ENCODE peak calls at places on chromosomes 1 and 21, in five cellular contexts. L, Y, Z, A and P are unnamed samples.

GRCh38 chr1:177872563-177872900 is 97.3 kb downstream of the SEC16B start:
- DNase-seq in L (no peak), Y (no peak), Z (no peak), A (no peak), P (no peak)

GRCh38 chr1:81811757-81812371 is 11.1 kb downstream of the ADGRL2 start:
- DNase-seq in L (peak), Y (no peak), Z (no peak), A (no peak), P (no peak)

GRCh38 chr1:161940866-161941591 is 82.6 kb downstream of the OLFML2B start:
- DNase-seq in L (no peak), Y (no peak), Z (no peak), A (no peak), P (no peak)

GRCh38 chr1:152170287-152170933 is 11.4 kb upstream of the RPTN start:
- DNase-seq in L (no peak), Y (no peak), Z (no peak), A (no peak), P (no peak)

GRCh38 chr1:162756523-162756922 is 34.0 kb upstream of the HSD17B7 start:
- DNase-seq in L (peak), Y (no peak), Z (no peak), A (no peak), P (no peak)

GRCh38 chr1:40986929-40987328 is 7.4 kb downstream of the CTPS1 start:
- DNase-seq in L (no peak), Y (no peak), Z (no peak), A (no peak), P (no peak)

GRCh38 chr1:208154040-208154439 is 90.1 kb downstream of the PLXNA2 start:
- DNase-seq in L (no peak), Y (no peak), Z (no peak), A (peak), P (no peak)

GRCh38 chr1:18681423-18681835 is 50.8 kb downstream of the PAX7 start:
- DNase-seq in L (peak), Y (no peak), Z (no peak), A (no peak), P (peak)

GRCh38 chr1:86758570-86758969 is 54.2 kb downstream of the SH3GLB1 start:
- DNase-seq in L (no peak), Y (no peak), Z (no peak), A (peak), P (no peak)

GRCh38 chr1:1918901-1919303 is at the start of gene TMEM52:
- DNase-seq in L (no peak), Y (no peak), Z (no peak), A (no peak), P (no peak)
- TF ChIP-seq CTCF in L (no peak), Y (no peak), Z (no peak), A (no peak), P (no peak)

DNA sequence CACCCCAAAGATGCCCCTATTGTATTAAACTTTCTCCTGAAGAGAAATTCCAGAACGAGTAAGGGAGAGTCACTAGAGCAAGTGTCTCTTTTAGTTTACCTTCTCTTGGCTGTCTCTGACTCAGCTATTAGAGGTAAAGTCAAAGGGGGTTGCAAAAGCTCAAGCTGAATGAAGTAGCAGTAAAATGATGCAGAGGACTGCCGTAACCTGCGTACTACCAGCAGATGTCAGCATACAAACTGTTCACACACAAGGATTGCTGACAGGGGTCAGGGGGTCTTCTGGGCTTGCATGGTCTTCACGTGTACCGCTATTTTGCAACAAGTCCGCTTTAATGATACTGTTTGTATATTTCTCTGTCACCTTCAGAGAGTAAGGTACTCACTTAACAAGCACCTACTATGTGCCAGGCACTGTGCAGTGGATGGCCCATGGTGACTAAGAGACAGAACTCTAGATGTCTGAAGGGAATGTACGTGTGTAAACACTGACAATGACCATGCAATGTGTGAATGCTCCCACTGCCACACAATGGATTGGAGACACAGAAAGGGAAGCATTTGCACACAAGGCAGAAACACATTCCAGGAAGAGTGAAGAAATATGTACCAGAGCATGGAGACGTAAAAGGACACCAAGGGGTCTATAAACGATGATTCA is 34.9 kb downstream of the CHML start:
- DNase-seq in L (no peak), Y (no peak), Z (no peak), A (no peak), P (no peak)
- TF ChIP-seq CTCF in L (no peak), Y (no peak), Z (no peak), A (no peak), P (peak)

DNA sequence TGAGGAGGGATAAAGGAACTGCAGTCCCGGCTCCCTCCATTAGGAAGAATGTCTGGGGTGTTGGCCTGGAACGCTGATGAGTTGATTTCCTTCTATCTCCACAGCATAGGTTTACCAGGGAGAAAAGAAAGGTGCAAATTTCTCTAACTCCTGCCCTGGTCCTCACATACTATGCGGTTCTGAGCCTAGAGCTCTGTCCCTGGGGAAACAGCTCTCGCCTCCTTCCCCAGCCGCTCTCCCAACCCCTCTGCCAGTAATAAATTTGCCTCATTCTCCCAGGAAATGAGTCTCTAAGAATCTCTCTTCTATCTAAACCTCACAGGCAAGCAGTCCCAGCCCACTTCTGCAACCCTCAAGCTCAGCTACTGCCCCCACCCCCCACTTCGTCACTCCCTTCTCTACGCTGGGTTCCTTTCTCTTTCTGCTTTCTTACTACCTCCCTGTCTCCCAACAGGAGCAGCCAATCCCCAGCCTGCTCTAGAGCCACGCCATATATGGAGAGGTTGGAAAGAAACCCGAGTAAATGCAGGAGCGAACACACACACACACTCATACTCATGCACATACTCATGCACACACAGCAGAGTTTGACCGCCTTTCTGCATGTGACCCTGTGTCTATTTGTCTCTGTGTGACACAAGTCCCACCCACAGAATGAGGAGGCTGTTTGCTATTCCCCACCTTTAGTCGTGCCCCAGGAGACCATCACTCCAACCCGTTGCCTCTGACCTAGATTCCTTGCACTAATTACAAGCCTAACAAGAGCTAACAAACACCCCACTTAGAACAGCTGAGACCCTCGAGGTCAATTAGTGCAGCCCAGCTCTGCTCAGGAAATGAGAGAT is 13.4 kb downstream of the PLEKHO1 start:
- DNase-seq in L (peak), Y (peak), Z (peak), A (peak), P (peak)
- TF ChIP-seq CTCF in L (peak), Y (no peak), Z (no peak), A (no peak), P (peak)

DNA sequence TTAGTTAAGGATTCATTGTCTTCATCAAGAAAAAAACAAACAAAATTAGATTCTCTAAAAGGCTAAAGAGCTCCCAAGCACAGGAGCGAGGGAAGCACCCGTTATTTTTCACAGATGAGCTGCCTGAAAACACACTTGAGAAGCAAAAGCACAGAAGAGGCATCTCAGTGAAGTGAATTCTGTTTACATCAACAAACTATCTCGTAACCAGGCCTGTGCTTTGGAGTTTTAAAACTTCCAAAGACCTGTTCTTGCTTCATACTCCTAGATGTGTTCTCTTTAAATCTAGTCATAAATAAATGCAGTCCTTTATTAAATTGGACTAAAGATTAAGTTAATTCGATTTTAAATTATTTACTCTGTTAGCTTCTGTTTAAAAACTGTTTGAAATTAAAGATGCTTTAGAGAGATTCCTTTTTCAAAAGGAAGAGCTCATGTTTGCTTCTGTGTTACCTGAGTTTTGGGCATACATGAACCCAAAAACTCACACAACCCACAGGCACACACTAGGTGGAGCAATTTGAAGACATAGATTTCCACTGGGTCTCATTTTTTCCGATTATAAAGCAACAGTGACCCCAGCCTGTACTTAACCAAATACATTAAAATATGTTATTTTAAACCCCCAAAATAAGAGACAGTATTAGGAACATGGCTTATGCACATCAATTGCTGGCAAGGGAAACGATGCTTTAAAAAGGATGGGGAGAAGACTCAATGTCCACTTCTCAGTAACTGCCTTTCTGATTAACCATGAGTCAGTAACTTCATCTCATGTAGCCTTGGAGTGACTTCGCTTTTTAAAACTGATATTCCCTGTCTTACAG is 648.2 kb downstream of the SMYD3 start:
- DNase-seq in L (peak), Y (no peak), Z (no peak), A (no peak), P (no peak)
- TF ChIP-seq CTCF in L (peak), Y (no peak), Z (no peak), A (no peak), P (peak)

GRCh38 chr21:42862774-42863503 is 16.4 kb downstream of the WDR4 start:
- DNase-seq in L (no peak), Y (no peak), Z (no peak), A (peak), P (no peak)
- TF ChIP-seq CTCF in L (no peak), Y (no peak), Z (no peak), A (no peak), P (no peak)

GRCh38 chr1:245823408-245824147 is 668.8 kb downstream of the KIF26B start:
- DNase-seq in L (no peak), Y (no peak), Z (no peak), A (no peak), P (no peak)

GRCh38 chr1:245822997-245823396 is 668.2 kb downstream of the KIF26B start:
- DNase-seq in L (peak), Y (no peak), Z (no peak), A (no peak), P (no peak)

GRCh38 chr1:245829194-245829593 is 674.4 kb downstream of the KIF26B start:
- DNase-seq in L (no peak), Y (no peak), Z (no peak), A (no peak), P (no peak)

GRCh38 chr1:245827306-245827705 is 672.5 kb downstream of the KIF26B start:
- DNase-seq in L (no peak), Y (no peak), Z (no peak), A (no peak), P (no peak)

DNA sequence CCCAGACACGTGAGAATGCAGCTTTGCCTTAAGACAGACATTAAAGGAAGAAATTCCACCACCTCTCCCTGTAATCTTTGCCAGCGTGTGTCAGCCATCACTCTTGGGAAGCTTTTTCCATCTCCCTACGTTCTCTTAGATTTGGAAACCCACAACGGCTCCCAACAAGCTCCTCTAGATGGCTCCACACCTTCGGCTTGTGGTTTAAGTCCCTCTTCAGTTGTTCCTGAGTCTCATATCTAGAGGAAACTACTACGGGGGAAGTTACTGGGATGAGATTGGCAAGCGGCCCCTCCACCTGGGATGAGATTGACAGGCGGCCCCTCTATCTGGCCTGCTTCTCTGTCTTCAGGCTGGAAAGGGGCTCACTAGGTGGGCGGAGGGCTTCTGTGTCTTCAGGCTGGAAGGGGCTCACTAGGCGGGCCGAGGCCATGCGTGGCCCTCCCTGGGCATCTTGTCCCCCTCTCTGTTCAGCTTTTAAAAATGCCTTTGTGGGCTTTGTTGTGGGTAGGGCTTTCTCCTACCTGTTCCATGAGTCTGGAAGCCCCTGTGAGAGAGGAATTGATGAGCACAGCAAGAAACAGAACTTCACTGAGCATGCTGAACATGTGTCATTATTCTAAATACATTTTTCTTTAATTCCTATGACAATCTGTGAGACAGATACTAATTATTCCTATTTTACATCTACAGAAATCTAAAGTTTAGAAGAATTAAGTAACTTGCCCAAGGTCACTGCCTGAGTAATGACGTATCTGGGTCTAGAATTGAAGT is 670.5 kb downstream of the KIF26B start:
- DNase-seq in L (peak), Y (no peak), Z (no peak), A (no peak), P (no peak)
- TF ChIP-seq CTCF in L (peak), Y (no peak), Z (peak), A (no peak), P (no peak)

GRCh38 chr1:219085988-219086387 is 87.7 kb upstream of the LYPLAL1 start:
- DNase-seq in L (peak), Y (no peak), Z (no peak), A (no peak), P (no peak)

GRCh38 chr1:219085082-219085481 is 88.6 kb upstream of the LYPLAL1 start:
- DNase-seq in L (peak), Y (no peak), Z (no peak), A (no peak), P (no peak)

GRCh38 chr1:219086956-219087469 is 86.7 kb upstream of the LYPLAL1 start:
- DNase-seq in L (no peak), Y (no peak), Z (no peak), A (no peak), P (no peak)

GRCh38 chr1:219076536-219076935 is 97.1 kb upstream of the LYPLAL1 start:
- DNase-seq in L (no peak), Y (no peak), Z (no peak), A (no peak), P (no peak)

GRCh38 chr1:219081943-219082925 is 91.4 kb upstream of the LYPLAL1 start:
- DNase-seq in L (no peak), Y (no peak), Z (no peak), A (no peak), P (no peak)
- TF ChIP-seq CTCF in L (no peak), Y (no peak), Z (no peak), A (no peak), P (no peak)

GRCh38 chr1:11874624-11875023 is 15.9 kb upstream of the NPPB start:
- DNase-seq in L (no peak), Y (no peak), Z (no peak), A (no peak), P (no peak)

GRCh38 chr1:11873395-11873794 is 14.7 kb upstream of the NPPB start:
- DNase-seq in L (no peak), Y (no peak), Z (no peak), A (no peak), P (no peak)

GRCh38 chr1:11873954-11874562 is 15.3 kb upstream of the NPPB start:
- DNase-seq in L (no peak), Y (no peak), Z (no peak), A (no peak), P (no peak)

GRCh38 chr1:11878081-11878890 is 19.5 kb upstream of the NPPB start:
- DNase-seq in L (no peak), Y (no peak), Z (no peak), A (no peak), P (no peak)

DNA sequence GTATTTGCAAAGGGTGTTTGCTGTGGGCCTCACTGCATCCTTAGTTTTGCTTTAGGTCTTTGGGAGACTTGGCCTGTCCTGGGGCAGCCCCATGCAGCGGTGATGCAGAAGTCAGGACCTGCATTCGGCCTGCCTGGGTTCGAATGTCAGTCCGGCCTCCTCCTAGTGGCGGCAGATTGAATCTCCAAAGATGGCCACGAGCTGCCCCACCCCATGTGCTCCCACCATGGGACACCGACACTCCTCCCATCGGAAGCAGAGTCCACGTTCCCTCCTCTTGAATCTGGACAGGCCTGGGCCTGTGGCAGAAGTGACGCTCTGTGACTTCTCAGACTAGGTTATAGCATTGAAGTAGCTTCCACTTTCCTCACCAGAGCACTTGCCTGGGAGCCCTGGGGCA is 16.3 kb upstream of the NPPB start:
- DNase-seq in L (no peak), Y (no peak), Z (no peak), A (no peak), P (no peak)
- TF ChIP-seq CTCF in L (no peak), Y (no peak), Z (no peak), A (no peak), P (no peak)

GRCh38 chr1:226062558-226063361 is at the start of gene H3-3A:
- DNase-seq in L (peak), Y (peak), Z (peak), A (peak), P (peak)
- TF ChIP-seq CTCF in L (no peak), Y (no peak), Z (no peak), A (no peak), P (peak)

GRCh38 chr1:89195476-89195875 is 3.3 kb downstream of the GBP4 start:
- DNase-seq in L (no peak), Y (no peak), Z (no peak), A (no peak), P (no peak)

DNA sequence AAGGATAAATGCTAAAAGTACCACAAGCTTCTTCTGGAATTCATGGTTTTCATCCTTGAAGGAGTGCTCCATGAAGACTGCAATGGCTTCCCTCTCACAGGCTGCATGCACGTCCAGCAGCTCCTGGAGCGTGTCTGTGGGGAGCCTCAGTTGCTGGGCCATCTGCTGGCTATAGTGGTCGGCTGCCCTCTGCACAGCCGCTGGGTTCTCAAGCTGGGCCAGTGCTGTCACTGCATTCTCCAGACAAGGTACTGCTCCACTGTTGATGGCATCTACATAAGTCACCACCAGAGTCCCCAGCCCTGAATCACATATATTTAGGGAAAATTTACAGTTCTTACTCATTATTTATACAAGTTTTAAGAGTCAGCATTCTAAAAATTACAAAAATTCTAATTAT is 8.7 kb downstream of the GBP4 start:
- DNase-seq in L (no peak), Y (no peak), Z (no peak), A (no peak), P (no peak)
- TF ChIP-seq CTCF in L (no peak), Y (no peak), Z (no peak), A (no peak), P (no peak)